ENCODE peak calls at places on chromosomes 13 and 19, in nine cellular contexts. Z is adipocyte; O is GM06990; W is tibial artery; S is cardiac muscle cell; F is CD4-positive, CD25-positive, alpha-beta regulatory T cell; V is sigmoid colon; I is psoas muscle; R is bronchial epithelial cell. U is an unnamed sample. For H3K36me3 and H3K27me3, the result is how much of the 10 kb centered on the place peaks cover.

GRCh38 chr19:35991731-35992450 is 3.1 kb upstream of the SDHAF1 start:
- DNase-seq in Z (no peak), O (no peak), W (no peak), S (peak), F (no peak), V (no peak), I (no peak), R (no peak), U (no peak)

GRCh38 chr13:62706035-62706434 is 1290.4 kb upstream of the PCDH20 start:
- DNase-seq in Z (no peak), O (no peak), W (no peak), S (no peak), F (no peak), V (no peak), I (no peak), R (peak), U (no peak)

GRCh38 chr13:48750588-48751383 is 97.1 kb downstream of the CYSLTR2 start:
- DNase-seq in Z (peak), O (no peak), W (peak), S (peak), F (no peak), V (peak), I (peak), R (no peak), U (no peak)

GRCh38 chr13:19834704-19835103 is 28.7 kb downstream of the ZMYM5 start:
- DNase-seq in Z (no peak), O (no peak), W (no peak), S (peak), F (no peak), V (no peak), I (no peak), R (no peak), U (no peak)

GRCh38 chr19:19513671-19514070 is 1.7 kb downstream of the TSSK6 start:
- DNase-seq in Z (no peak), O (no peak), W (no peak), S (no peak), F (no peak), V (no peak), I (no peak), R (no peak), U (no peak)

GRCh38 chr19:39514840-39515550 is at the start of gene SELENOV:
- DNase-seq in Z (no peak), O (peak), W (no peak), S (no peak), F (no peak), V (no peak), I (no peak), R (no peak), U (no peak)

GRCh38 chr19:10784257-10784656 is 51.8 kb downstream of the TMED1 start:
- DNase-seq in Z (no peak), O (no peak), W (peak), S (no peak), F (no peak), V (no peak), I (no peak), R (no peak), U (no peak)

GRCh38 chr13:105960326-105960725 is 575.1 kb downstream of the EFNB2 start:
- DNase-seq in Z (no peak), O (no peak), W (no peak), S (no peak), F (no peak), V (no peak), I (no peak), R (no peak), U (no peak)

GRCh38 chr19:52492991-52493470 is 34.4 kb upstream of the ZNF808 start:
- DNase-seq in Z (no peak), O (no peak), W (no peak), S (no peak), F (no peak), V (no peak), I (no peak), R (no peak), U (no peak)

GRCh38 chr13:67298297-67298696 is 68.2 kb upstream of the PCDH9 start:
- DNase-seq in Z (no peak), O (no peak), W (no peak), S (no peak), F (no peak), V (no peak), I (no peak), R (no peak), U (no peak)

GRCh38 chr13:67303661-67304333 is 73.7 kb upstream of the PCDH9 start:
- DNase-seq in Z (no peak), O (no peak), W (no peak), S (no peak), F (no peak), V (no peak), I (no peak), R (peak), U (no peak)

GRCh38 chr13:67296511-67296910 is 66.4 kb upstream of the PCDH9 start:
- DNase-seq in Z (no peak), O (no peak), W (no peak), S (peak), F (no peak), V (no peak), I (no peak), R (peak), U (no peak)

GRCh38 chr13:67299731-67300130 is 69.6 kb upstream of the PCDH9 start:
- DNase-seq in Z (no peak), O (no peak), W (no peak), S (peak), F (no peak), V (no peak), I (no peak), R (peak), U (peak)

DNA sequence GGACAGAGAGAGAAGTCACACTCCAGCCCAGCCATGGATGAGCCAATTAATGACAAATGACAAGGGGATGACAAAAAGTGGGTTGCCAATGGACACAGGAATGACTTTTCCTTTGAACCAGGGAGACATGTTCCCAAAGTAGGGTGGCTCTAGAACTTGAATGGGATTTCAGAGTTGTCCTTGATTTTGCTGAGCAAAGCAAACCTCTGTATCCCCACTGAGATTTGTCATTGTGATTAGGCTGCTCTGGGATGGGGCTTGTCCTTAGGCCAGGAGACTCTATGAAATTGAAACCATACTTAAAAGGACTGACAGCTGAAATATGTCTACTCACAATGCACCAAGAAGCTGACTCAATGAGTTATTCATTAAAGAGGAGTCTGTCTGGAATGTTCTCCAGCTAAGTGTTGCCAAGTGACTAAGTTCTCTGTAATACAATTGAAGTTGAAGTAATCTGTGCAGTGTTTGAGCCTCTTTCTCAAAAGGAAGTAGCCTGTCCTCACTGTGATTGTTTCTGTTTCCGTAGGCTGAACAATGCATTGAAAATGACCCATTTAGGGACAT is 69.0 kb upstream of the PCDH9 start:
- DNase-seq in Z (peak), O (no peak), W (no peak), S (peak), F (no peak), V (no peak), I (no peak), R (peak), U (peak)
- H3K4me3 ChIP-seq in Z (peak), O (no peak), W (no peak), S (no peak), F (no peak), V (no peak), I (no peak), R (no peak), U (no peak)

GRCh38 chr13:114079601-114080536 is 52.6 kb downstream of the RASA3 start:
- DNase-seq in Z (no peak), O (no peak), W (peak), S (no peak), F (no peak), V (peak), I (peak), R (no peak), U (no peak)

GRCh38 chr13:114080739-114081561 is 51.5 kb downstream of the RASA3 start:
- DNase-seq in Z (no peak), O (no peak), W (no peak), S (no peak), F (no peak), V (peak), I (peak), R (no peak), U (no peak)

GRCh38 chr13:114078501-114079451 is 53.6 kb downstream of the RASA3 start:
- DNase-seq in Z (peak), O (no peak), W (peak), S (peak), F (no peak), V (peak), I (peak), R (peak), U (peak)

GRCh38 chr13:114082849-114083645 is 49.4 kb downstream of the RASA3 start:
- DNase-seq in Z (no peak), O (no peak), W (no peak), S (no peak), F (no peak), V (no peak), I (no peak), R (no peak), U (no peak)

DNA sequence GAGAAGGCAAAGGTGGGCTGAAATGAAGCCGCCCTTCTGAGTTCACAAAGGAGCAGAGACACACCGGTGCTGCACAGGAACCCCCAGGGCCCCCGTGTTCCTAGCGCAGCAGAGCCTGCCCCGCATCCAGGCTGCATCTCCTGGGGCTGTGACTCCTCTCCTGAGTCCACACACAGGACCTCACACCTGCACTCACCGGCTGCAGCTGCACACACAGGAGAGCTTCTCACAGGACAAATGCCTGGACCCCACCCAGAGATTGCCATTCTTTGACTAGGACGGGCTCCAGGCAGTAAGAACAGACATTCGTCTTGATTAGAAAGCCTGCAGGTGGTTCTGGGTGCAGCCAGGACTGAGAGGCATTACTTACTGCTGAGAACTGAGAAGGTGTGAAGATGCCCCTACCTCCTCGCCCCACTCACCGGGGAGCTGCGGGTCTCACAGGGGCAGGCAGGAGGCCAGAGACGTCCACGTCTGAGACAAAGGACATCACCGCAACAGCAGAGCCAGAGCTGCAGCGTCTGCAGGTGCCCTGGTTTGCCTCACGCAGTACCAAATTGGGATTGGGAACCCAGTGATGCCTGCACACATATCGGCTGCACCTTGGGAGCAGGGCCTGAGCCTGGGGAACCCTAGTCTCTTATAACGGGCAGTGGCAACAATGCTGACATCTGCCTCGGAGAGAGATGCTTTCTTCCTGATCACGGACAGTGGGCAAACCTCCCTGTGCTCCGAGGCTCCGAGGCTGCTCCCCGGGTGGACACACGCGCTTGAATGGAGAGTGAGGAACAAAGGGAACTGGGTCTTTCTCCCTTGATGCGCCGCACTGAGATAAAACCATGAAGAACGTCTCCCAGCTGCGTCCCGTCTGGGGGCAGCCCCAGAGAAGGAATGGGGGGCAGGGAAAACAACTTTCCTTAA is 50.4 kb downstream of the RASA3 start:
- DNase-seq in Z (no peak), O (no peak), W (no peak), S (no peak), F (no peak), V (peak), I (peak), R (no peak), U (no peak)
- H3K36me3 ChIP-seq in Z (under half), O (under half), W (under half), S (under half), F (under half), V (under half), I (under half), R (under half), U (under half)

GRCh38 chr19:14661372-14661924 is 13.2 kb downstream of the ADGRE3 start:
- DNase-seq in Z (no peak), O (no peak), W (no peak), S (no peak), F (no peak), V (no peak), I (no peak), R (no peak), U (no peak)
- H3K27me3 ChIP-seq in Z (under half), O (under half), W (under half), S (under half), F (under half), V (under half), I (under half), R (under half), U (under half)

DNA sequence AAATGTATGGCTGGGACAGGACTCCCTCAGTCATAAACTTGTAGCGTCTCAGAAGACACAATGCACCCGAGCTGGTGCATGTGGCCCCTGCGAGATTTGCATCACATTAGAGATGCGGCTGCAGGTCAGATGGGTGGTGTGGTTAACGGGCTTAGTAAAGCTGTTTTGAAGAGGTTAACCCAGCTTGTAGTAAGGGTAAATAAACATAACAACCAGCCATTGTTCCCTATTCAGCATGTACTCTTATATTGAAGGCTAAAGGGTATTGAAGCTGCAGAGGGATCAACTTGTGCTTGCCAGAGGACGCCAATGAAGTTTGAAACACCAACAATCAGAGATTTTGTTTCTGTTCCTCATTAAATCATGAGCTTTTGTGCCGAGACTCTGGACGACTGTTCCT is 79.4 kb downstream of the ZIC5 start:
- DNase-seq in Z (no peak), O (no peak), W (no peak), S (no peak), F (no peak), V (no peak), I (no peak), R (no peak), U (no peak)
- H3K4me3 ChIP-seq in Z (no peak), O (peak), W (no peak), S (no peak), F (no peak), V (no peak), I (no peak), R (no peak), U (no peak)

DNA sequence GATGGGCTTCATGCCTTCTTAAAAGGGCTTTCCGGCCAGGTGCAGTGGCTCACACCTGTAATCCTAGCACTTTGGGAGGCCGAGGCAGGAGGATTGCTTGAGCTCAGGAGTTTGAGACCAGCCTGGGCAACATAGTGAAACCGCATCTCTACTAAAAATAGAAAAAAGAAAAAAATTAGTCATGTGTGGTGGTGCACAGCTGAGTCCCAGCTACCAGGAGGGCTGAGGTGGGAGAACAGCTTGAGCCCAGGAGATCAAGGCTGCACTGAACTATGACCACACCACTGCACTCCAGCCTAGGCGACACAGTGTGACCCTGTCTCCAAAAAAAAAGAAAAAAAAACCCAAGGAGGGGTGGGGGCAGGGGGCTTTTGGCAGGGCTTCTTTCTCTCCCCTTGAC is 7.2 kb downstream of the CARS2 start:
- DNase-seq in Z (no peak), O (no peak), W (no peak), S (no peak), F (no peak), V (no peak), I (no peak), R (no peak), U (no peak)
- H3K36me3 ChIP-seq in Z (half or more), O (under half), W (half or more), S (under half), F (half or more), V (under half), I (half or more), R (under half), U (half or more)

GRCh38 chr19:7860166-7860901 is 13.9 kb downstream of the PRR36 start:
- DNase-seq in Z (no peak), O (no peak), W (no peak), S (no peak), F (no peak), V (no peak), I (peak), R (no peak), U (no peak)

GRCh38 chr19:7861619-7862412 is 12.4 kb downstream of the PRR36 start:
- DNase-seq in Z (no peak), O (no peak), W (no peak), S (no peak), F (no peak), V (no peak), I (peak), R (no peak), U (no peak)

GRCh38 chr19:7859766-7860165 is 14.4 kb downstream of the PRR36 start:
- DNase-seq in Z (no peak), O (no peak), W (no peak), S (no peak), F (no peak), V (no peak), I (no peak), R (no peak), U (no peak)

GRCh38 chr19:7862413-7862951 is 11.7 kb downstream of the PRR36 start:
- DNase-seq in Z (peak), O (peak), W (no peak), S (peak), F (peak), V (no peak), I (peak), R (peak), U (no peak)

GRCh38 chr19:7860902-7861618 is 13.1 kb downstream of the PRR36 start:
- DNase-seq in Z (no peak), O (no peak), W (no peak), S (no peak), F (no peak), V (no peak), I (peak), R (no peak), U (no peak)
- H3K27me3 ChIP-seq in Z (under half), O (under half), W (half or more), S (half or more), F (under half), V (under half), I (under half), R (under half), U (under half)

GRCh38 chr19:30719189-30719990 is 347.2 kb downstream of the ZNF536 start:
- DNase-seq in Z (peak), O (no peak), W (no peak), S (peak), F (no peak), V (peak), I (peak), R (no peak), U (peak)
- H3K4me3 ChIP-seq in Z (peak), O (peak), W (peak), S (peak), F (peak), V (peak), I (peak), R (peak), U (peak)

GRCh38 chr13:29527511-29527910 is 68.0 kb downstream of the SLC7A1 start:
- DNase-seq in Z (no peak), O (no peak), W (no peak), S (no peak), F (no peak), V (no peak), I (no peak), R (no peak), U (no peak)
- H3K36me3 ChIP-seq in Z (under half), O (under half), W (half or more), S (under half), F (half or more), V (under half), I (under half), R (under half), U (half or more)

DNA sequence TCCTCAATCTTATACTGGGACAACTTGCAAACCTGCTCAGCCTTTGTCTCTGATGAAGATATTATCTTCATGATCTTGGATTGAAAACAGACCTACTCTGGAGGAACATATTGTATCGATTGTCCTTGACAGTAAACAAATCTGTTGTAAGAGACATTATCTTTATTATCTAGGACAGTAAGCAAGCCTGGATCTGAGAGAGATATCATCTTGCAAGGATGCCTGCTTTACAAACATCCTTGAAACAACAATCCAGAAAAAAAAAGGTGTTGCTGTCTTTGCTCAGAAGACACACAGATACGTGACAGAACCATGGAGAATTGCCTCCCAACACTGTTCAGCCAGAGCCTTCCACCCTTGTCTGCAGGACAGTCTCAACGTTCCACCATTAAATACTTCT is 4.0 kb upstream of the KLK3 start:
- DNase-seq in Z (no peak), O (no peak), W (no peak), S (no peak), F (no peak), V (no peak), I (no peak), R (no peak), U (no peak)
- H3K27me3 ChIP-seq in Z (under half), O (under half), W (under half), S (under half), F (under half), V (under half), I (under half), R (under half), U (half or more)